ENCODE peak calls at places on chromosomes 4 and X, in ten cellular contexts. T is effector memory CD8-positive, alpha-beta T cell; Z is effector memory CD4-positive, alpha-beta T cell; U is DMS 273 treated with DMSO at 0.1 percent for 48 hours; E is naive thymus-derived CD8-positive, alpha-beta T cell; W is HFF-Myc; B is renal cortical epithelial cell; D is AG10803; O is NCI-H2171 treated with DMSO at 0.1 percent for 48 hours; A is SW 1271. R is an unnamed sample.

GRCh38 chr4:183657564-183657963 is 1.4 kb downstream of the RWDD4 start:
- DNase-seq in W (no peak), Z (no peak), B (no peak), O (no peak), T (no peak), A (no peak), U (no peak), D (peak), E (no peak), R (no peak)

GRCh38 chrX:139560221-139560620 is 29.7 kb downstream of the F9 start:
- DNase-seq in E (no peak), O (no peak), Z (no peak), D (peak), A (no peak), W (no peak), U (no peak), T (no peak), B (peak), R (no peak)

GRCh38 chr4:7429069-7429416 is 5.7 kb downstream of the PSAPL1 start:
- DNase-seq in Z (no peak), B (no peak), E (no peak), D (no peak), T (no peak), A (no peak), O (no peak), W (no peak), U (no peak), R (no peak)

GRCh38 chrX:148574247-148574973 is 74.0 kb downstream of the AFF2 start:
- DNase-seq in W (no peak), D (peak), A (no peak), U (no peak), O (no peak), Z (no peak), E (no peak), B (peak), T (no peak), R (no peak)

GRCh38 chr4:83074086-83074704 is 39.2 kb downstream of the COPS4 start:
- DNase-seq in U (peak), T (peak), W (peak), Z (peak), E (peak), D (peak), O (peak), B (peak), A (peak), R (peak)

GRCh38 chr4:121978169-121978516 is 26.3 kb upstream of the TRPC3 start:
- DNase-seq in A (no peak), D (no peak), T (no peak), Z (no peak), O (no peak), B (no peak), U (no peak), W (no peak), E (no peak), R (no peak)

GRCh38 chr4:72255269-72255668 is 223.5 kb downstream of the NPFFR2 start:
- DNase-seq in A (no peak), T (no peak), O (no peak), B (no peak), W (no peak), D (no peak), U (no peak), Z (no peak), E (no peak), R (no peak)

GRCh38 chrX:17535229-17535628 is 160.2 kb downstream of the NHS start:
- DNase-seq in Z (peak), E (peak), D (no peak), B (no peak), T (peak), W (no peak), U (no peak), O (no peak), A (no peak), R (no peak)

GRCh38 chr4:153603835-153604234 is 80.2 kb upstream of the TLR2 start:
- DNase-seq in O (no peak), U (no peak), E (no peak), W (no peak), D (no peak), A (no peak), B (no peak), Z (no peak), T (no peak), R (no peak)

GRCh38 chr4:189053621-189054020 is 887.1 kb upstream of the FRG1 start:
- DNase-seq in T (no peak), D (no peak), A (no peak), U (no peak), W (no peak), O (no peak), Z (no peak), E (no peak), B (no peak), R (no peak)

GRCh38 chrX:51332188-51332942 is at the start of gene NUDT10:
- DNase-seq in Z (no peak), E (peak), T (peak), O (peak), W (no peak), A (no peak), D (peak), U (no peak), B (peak), R (no peak)

GRCh38 chr4:109389367-109390118 is 44.1 kb upstream of the SEC24B start:
- DNase-seq in W (no peak), O (no peak), D (peak), Z (no peak), T (no peak), A (no peak), B (no peak), E (no peak), U (no peak), R (no peak)

GRCh38 chr4:102104278-102104677 is 241.0 kb downstream of the SLC39A8 start:
- DNase-seq in T (no peak), U (no peak), B (peak), D (no peak), W (no peak), A (no peak), Z (no peak), O (no peak), E (no peak), R (no peak)

GRCh38 chr4:74631338-74631737 is 163.0 kb downstream of the BTC start:
- DNase-seq in E (no peak), A (no peak), D (no peak), Z (no peak), W (no peak), B (peak), T (no peak), O (no peak), U (no peak), R (no peak)

GRCh38 chr4:1137063-1137771 is 23.9 kb upstream of the RNF212 start:
- DNase-seq in D (no peak), Z (no peak), W (no peak), B (no peak), T (no peak), A (no peak), E (no peak), U (no peak), O (no peak), R (no peak)

GRCh38 chr4:16226816-16227461 is 668 bp upstream of the TAPT1 start:
- DNase-seq in Z (peak), W (no peak), B (no peak), U (no peak), A (peak), O (peak), E (peak), D (peak), T (peak), R (no peak)

GRCh38 chr4:79723507-79723906 is 315.5 kb upstream of the GK2 start:
- DNase-seq in U (peak), Z (no peak), B (no peak), A (no peak), D (no peak), W (no peak), E (no peak), T (no peak), O (peak), R (no peak)

GRCh38 chrX:23662187-23662586 is 5.1 kb upstream of the PRDX4 start:
- DNase-seq in B (no peak), A (no peak), O (peak), D (no peak), E (no peak), T (no peak), U (no peak), Z (no peak), W (no peak), R (no peak)

GRCh38 chr4:2811830-2812599 is 19.1 kb downstream of the SH3BP2 start:
- DNase-seq in A (peak), B (peak), W (no peak), D (peak), E (peak), T (peak), U (peak), Z (peak), O (peak), R (no peak)

GRCh38 chrX:152641996-152642395 is 4.3 kb downstream of the GABRQ start:
- DNase-seq in U (peak), Z (no peak), A (no peak), B (no peak), W (no peak), O (no peak), E (no peak), T (no peak), D (peak), R (no peak)

GRCh38 chrX:129193357-129193756 is 329.9 kb downstream of the SMARCA1 start:
- DNase-seq in A (no peak), T (no peak), W (no peak), D (no peak), U (peak), O (peak), Z (no peak), E (no peak), B (peak), R (no peak)

GRCh38 chrX:21946925-21947641 is 6.6 kb downstream of the SMS start:
- DNase-seq in B (peak), E (no peak), U (no peak), Z (no peak), O (no peak), D (peak), W (no peak), T (no peak), A (no peak), R (no peak)

GRCh38 chr4:113707013-113707412 is 54.5 kb downstream of the CAMK2D start:
- DNase-seq in T (no peak), W (no peak), D (peak), Z (no peak), B (no peak), E (no peak), U (no peak), A (no peak), O (no peak), R (no peak)

GRCh38 chrX:470686-471085 is 84.0 kb upstream of the PPP2R3B start:
- DNase-seq in B (no peak), O (no peak), T (no peak), U (no peak), A (no peak), W (no peak), E (no peak), D (no peak), Z (no peak), R (no peak)

GRCh38 chr4:105520819-105521790 is 31.3 kb upstream of the ARHGEF38 start:
- DNase-seq in E (no peak), U (peak), O (peak), D (peak), T (no peak), B (peak), Z (no peak), A (peak), W (peak), R (peak)

GRCh38 chr4:141056473-141056872 is 76.8 kb downstream of the RNF150 start:
- DNase-seq in U (no peak), B (no peak), Z (no peak), A (no peak), T (no peak), O (no peak), E (no peak), W (no peak), D (no peak), R (no peak)

GRCh38 chr4:5019274-5019673 is at the start of gene CYTL1:
- DNase-seq in T (no peak), B (no peak), Z (no peak), W (no peak), E (no peak), U (no peak), O (no peak), A (no peak), D (no peak), R (no peak)